ENCODE peak calls at places on chromosomes 7 and 10, in five cellular contexts. F is esophagus squamous epithelium, U is DND-41, C is left ventricle myocardium inferior, H is WERI-Rb-1. N is an unnamed sample.

GRCh38 chr7:117158941-117159705 is 163.7 kb downstream of the WNT2 start:
- DNase-seq in F (no peak), U (no peak), C (no peak), H (no peak), N (no peak)

GRCh38 chr7:129739427-129739826 is 127.9 kb downstream of the NRF1 start:
- DNase-seq in F (no peak), U (no peak), C (no peak), H (peak; percentile 75), N (no peak)

GRCh38 chr10:26810435-26811026 is 50.2 kb downstream of the ABI1 start:
- DNase-seq in F (no peak), U (no peak), C (no peak), H (no peak), N (no peak)

GRCh38 chr7:150716368-150716767 is at the start of gene GIMAP1:
- DNase-seq in F (no peak), U (peak; percentile 85), C (peak; percentile 47), H (no peak), N (peak; percentile 69)

GRCh38 chr10:33241351-33241750 is 93.1 kb downstream of the NRP1 start:
- DNase-seq in F (no peak), U (no peak), C (no peak), H (no peak), N (no peak)

GRCh38 chr10:24483701-24484100 is 240.0 kb downstream of the ARHGAP21 start:
- DNase-seq in F (no peak), U (peak; percentile 13), C (no peak), H (peak; percentile 30), N (peak; percentile 35)

GRCh38 chr10:69232736-69233135 is 12.6 kb downstream of the HKDC1 start:
- DNase-seq in F (no peak), U (no peak), C (no peak), H (no peak), N (no peak)

GRCh38 chr10:32189400-32190084 is 133.3 kb upstream of the KIF5B start:
- DNase-seq in F (no peak), U (no peak), C (no peak), H (no peak), N (no peak)

GRCh38 chr10:96595741-96596140 is 8.9 kb upstream of the TM9SF3 start:
- DNase-seq in F (no peak), U (no peak), C (no peak), H (no peak), N (no peak)

GRCh38 chr10:110765513-110766375 is 106.0 kb upstream of the PDCD4 start:
- DNase-seq in F (no peak), U (no peak), C (no peak), H (no peak), N (no peak)

GRCh38 chr7:95481768-95482167 is 4.0 kb upstream of the ASB4 start:
- DNase-seq in F (no peak), U (no peak), C (no peak), H (no peak), N (no peak)

GRCh38 chr7:102434039-102434481 is 685 bp downstream of the ORAI2 start:
- DNase-seq in F (no peak), U (peak; percentile 36), C (no peak), H (no peak), N (peak; percentile 37)
- TF ChIP-seq CTCF in F (no peak), U (no peak), C (no peak), H (no peak), N (no peak)

DNA sequence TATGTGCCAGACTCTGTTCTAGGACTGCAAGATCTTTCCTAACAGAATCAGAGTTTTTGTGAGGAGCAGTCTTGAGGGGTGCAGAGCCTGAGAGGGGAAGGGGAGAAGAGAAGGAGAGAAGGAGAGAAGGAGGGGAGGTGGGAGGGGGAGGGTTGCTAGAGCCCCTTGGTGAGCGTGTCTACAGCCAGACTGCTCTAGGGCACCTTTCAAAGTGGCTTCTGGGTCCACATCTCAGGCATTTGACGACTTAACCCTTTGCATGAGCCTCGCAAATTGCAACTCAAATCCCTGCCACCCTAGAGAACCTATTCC is 31.1 kb upstream of the LEP start:
- DNase-seq in F (no peak), U (no peak), C (no peak), H (no peak), N (no peak)
- TF ChIP-seq CTCF in F (no peak), U (no peak), C (no peak), H (no peak), N (no peak)

GRCh38 chr7:37491919-37492694 is 43.4 kb upstream of the ELMO1 start:
- DNase-seq in F (no peak), U (no peak), C (no peak), H (no peak), N (no peak)
- TF ChIP-seq CTCF in F (no peak), U (peak; percentile 21), C (peak; percentile 16), H (peak; percentile 27), N (no peak)

GRCh38 chr10:105068497-105068896 is 427.4 kb downstream of the SORCS3 start:
- DNase-seq in F (no peak), U (no peak), C (no peak), H (no peak), N (no peak)

GRCh38 chr10:105062881-105063280 is 421.8 kb downstream of the SORCS3 start:
- DNase-seq in F (no peak), U (no peak), C (no peak), H (no peak), N (no peak)

DNA sequence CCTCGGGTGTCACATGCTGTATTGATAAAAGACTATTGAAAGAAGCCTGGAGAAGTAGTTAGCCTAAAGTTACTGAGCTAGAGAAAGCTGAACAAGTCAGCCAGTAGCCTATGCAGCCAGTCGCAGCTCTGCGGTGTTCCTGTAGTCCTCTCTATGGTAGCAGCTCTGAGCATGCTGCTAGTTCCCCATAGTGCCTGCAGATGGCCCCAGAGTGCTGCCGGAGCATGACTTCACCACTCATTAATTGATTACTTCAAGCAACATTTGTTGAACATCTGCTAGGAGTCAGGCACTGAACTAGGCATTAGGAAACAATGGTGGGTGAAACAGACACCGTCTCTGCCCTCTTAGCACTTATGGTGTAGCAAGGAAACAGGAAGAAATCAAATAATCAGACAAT is 422.7 kb downstream of the SORCS3 start:
- DNase-seq in F (no peak), U (peak; percentile 8), C (peak; percentile 18), H (peak; percentile 81), N (peak; percentile 53)
- TF ChIP-seq CTCF in F (no peak), U (peak; percentile 58), C (peak; percentile 71), H (peak; percentile 89), N (peak; percentile 42)

DNA sequence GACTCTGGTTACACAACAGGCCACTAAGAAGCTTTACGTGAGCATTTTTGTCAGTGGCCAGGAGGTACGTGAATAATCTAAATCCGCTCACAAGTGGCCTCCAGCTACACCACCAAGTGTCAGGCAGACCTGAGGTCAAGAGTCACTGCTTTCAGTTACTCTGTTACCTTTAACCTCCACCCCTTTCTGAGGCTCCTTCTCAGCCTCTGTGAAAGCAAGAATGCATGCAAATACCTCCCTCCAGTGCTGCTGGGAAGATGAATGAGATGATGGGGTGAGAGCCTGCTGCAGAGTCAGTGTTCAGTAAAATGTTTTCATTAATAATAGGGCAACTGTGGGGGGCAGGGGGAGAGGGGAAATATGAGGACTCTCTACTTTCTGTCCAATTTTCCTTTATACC is 11.2 kb downstream of the DDC start:
- DNase-seq in F (no peak), U (no peak), C (no peak), H (no peak), N (no peak)
- TF ChIP-seq CTCF in F (no peak), U (no peak), C (no peak), H (no peak), N (no peak)

DNA sequence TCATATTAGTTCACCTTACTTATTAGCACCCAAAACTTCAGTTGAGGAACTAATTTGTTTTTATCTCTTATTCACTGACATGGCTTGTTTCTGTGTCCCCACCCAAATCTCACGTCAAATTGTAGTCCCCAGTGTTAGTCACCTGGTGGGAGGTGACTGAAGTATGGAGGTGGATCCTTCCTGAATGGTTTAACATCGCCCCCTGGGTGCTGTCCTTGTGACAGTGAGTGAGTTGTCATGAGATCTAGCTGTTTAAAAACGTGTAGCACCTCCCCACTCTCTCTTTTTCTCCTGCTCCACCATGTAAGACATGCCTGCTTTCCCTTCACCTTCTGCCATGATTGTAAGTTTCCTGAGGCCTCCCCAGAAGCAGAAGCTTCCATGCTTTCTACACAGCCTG is 75.0 kb upstream of the HECTD2 start:
- DNase-seq in F (no peak), U (no peak), C (no peak), H (peak; percentile 28), N (peak; percentile 42)
- TF ChIP-seq CTCF in F (no peak), U (peak; percentile 10), C (no peak), H (peak; percentile 30), N (no peak)

DNA sequence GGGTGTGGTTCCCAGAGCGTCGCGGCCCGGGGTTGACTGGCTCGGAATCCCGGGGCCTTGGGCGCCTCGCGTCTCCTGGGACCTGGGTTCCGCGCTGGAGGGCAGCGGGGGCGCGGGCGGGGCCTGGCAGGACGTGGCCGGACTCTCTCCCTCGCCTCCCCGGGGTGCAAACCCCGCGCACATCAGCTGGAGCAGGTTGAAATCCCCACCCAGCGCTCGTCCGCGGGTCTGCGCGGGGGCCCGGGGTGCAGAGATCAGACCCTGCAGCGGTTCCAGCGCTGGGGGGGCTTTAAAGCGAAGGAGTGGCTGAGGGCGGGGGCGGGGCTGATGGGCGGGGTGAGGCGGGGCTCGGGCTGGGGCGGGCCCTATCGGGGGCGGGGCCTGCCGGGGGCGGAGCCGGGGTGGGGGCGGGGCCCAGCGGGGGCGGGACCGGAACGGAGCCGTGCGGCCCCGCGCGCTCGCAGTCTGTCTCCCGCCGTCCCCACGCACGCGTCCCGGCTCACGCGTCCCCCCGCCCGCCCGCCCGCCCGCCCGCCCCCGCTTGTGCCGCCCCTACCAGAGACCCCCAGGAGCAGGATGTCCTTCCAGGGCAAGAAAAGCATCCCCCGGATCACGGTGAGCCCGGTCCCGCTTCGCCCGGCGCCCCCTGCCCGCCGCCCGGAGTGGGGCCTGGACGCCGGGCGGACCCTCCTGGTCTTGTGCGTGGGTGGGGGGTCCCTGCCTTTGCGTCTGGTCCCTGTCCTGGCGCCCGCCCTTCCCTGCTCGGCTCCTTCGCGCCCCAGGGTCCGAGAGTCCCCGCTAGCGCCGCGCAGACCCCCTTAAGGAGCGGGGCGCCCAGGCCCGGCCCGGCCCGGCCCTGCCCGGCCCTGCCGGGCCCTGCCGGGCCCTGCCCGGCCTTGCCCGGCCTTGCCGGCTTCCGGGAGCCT is at the start of gene DPYSL4:
- DNase-seq in F (no peak), U (no peak), C (no peak), H (no peak), N (peak; percentile 21)
- TF ChIP-seq CTCF in F (no peak), U (no peak), C (no peak), H (no peak), N (no peak)

DNA sequence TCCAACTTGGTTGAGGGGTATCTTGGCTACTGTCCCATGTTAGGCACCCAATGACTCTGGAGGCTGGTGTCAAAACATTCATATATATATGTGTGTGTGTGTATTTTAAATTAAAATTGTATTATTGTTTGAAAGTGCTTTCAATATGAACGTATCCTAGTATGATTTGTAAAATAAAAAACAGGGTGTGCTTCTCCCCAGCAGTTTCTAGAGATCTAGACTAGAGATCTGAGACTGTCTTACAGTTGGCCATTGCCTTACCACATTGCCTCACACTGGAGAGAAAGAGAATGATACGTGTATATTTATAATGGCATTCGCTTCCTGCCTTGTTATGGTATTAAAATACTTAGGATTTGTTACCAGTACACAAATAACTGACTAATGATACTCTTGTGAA is 1.2 kb downstream of the BAG3 start:
- DNase-seq in F (no peak), U (peak; percentile 21), C (no peak), H (no peak), N (peak; percentile 16)
- TF ChIP-seq CTCF in F (no peak), U (peak; percentile 55), C (peak; percentile 33), H (peak; percentile 1), N (peak; percentile 33)

N was measured in activated CD8-positive, alpha-beta T cell treated with anti-CD3 and anti-CD28 coated beads for 36 hours.